ENCODE peak calls at places on chromosomes 7 and 10, in seven cellular contexts. T is PC-3, X is endodermal cell, V is GM12878, M is body of pancreas, C is fibroblast of lung, Z is OCI-LY7. Y is an unnamed sample. For H3K4me1, the result is how much of the 10 kb centered on the place peaks cover.

GRCh38 chr7:139726485-139726869 is 51.3 kb downstream of the HIPK2 start:
- DNase-seq in T (no peak), V (no peak), M (no peak), X (no peak), Z (no peak), C (peak), Y (no peak)

GRCh38 chr10:122849090-122849489 is 3.4 kb upstream of the CUZD1 start:
- DNase-seq in V (no peak), Z (no peak), C (no peak), M (peak), T (no peak), X (no peak), Y (no peak)

GRCh38 chr7:31553636-31554035 is 39.7 kb downstream of the ITPRID1 start:
- DNase-seq in X (no peak), Z (no peak), M (no peak), C (no peak), V (no peak), T (peak), Y (no peak)

GRCh38 chr7:22120391-22121053 is 174.8 kb upstream of the CDCA7L start:
- DNase-seq in V (no peak), Z (no peak), X (no peak), M (no peak), T (no peak), C (no peak), Y (no peak)

GRCh38 chr7:28830831-28831230 is 127.3 kb downstream of the TRIL start:
- DNase-seq in C (no peak), V (no peak), Z (no peak), M (no peak), X (no peak), T (no peak), Y (no peak)

GRCh38 chr7:34596887-34597286 is 61.1 kb upstream of the NPSR1 start:
- DNase-seq in Z (no peak), X (peak), C (no peak), M (no peak), T (peak), V (no peak), Y (no peak)

GRCh38 chr7:33101916-33102315 is 7.3 kb downstream of the RP9 start:
- DNase-seq in Z (no peak), M (no peak), T (no peak), X (no peak), C (peak), V (no peak), Y (no peak)

GRCh38 chr10:124691448-124692435 is 52.4 kb downstream of the FAM53B start:
- DNase-seq in T (no peak), V (no peak), Z (no peak), M (no peak), X (no peak), C (no peak), Y (peak)

GRCh38 chr7:36309301-36309700 is 80.4 kb upstream of the ANLN start:
- DNase-seq in Z (no peak), T (no peak), C (no peak), V (no peak), M (no peak), X (peak), Y (no peak)

GRCh38 chr10:37948210-37948609 is 28.2 kb downstream of the ZNF25 start:
- DNase-seq in T (peak), M (no peak), V (no peak), X (no peak), Z (no peak), C (no peak), Y (no peak)

GRCh38 chr7:43888983-43889945 is 17.1 kb downstream of the URGCP start:
- DNase-seq in T (no peak), C (peak), V (no peak), Z (no peak), X (no peak), M (no peak), Y (no peak)

GRCh38 chr10:120950103-120950561 is 99.0 kb downstream of the WDR11 start:
- DNase-seq in M (no peak), V (no peak), T (no peak), X (peak), Z (no peak), C (peak), Y (no peak)

GRCh38 chr10:118047363-118047719 is 600 bp upstream of the RAB11FIP2 start:
- DNase-seq in Z (no peak), C (no peak), V (no peak), M (peak), T (no peak), X (no peak), Y (no peak)

GRCh38 chr7:32518534-32519140 is 23.3 kb downstream of the AVL9 start:
- DNase-seq in X (no peak), Z (peak), T (peak), V (no peak), M (no peak), C (peak), Y (no peak)

GRCh38 chr10:68318331-68319059 is 13.4 kb upstream of the HNRNPH3 start:
- DNase-seq in C (no peak), Z (no peak), V (no peak), X (no peak), T (no peak), M (no peak), Y (no peak)

GRCh38 chr10:31318382-31318853 is 598 bp upstream of the ZEB1 start:
- DNase-seq in X (no peak), C (peak), Z (peak), V (peak), M (peak), T (peak), Y (peak)

GRCh38 chr10:49499305-49499851 is 39.5 kb downstream of the ERCC6 start:
- DNase-seq in Z (no peak), V (no peak), T (no peak), X (no peak), C (no peak), M (no peak), Y (no peak)

GRCh38 chr10:91843083-91843482 is 44.9 kb downstream of the TNKS2 start:
- DNase-seq in M (no peak), T (no peak), Z (no peak), X (no peak), C (no peak), V (no peak), Y (no peak)

GRCh38 chr10:71513896-71514295 is 117.2 kb downstream of the CDH23 start:
- DNase-seq in M (no peak), V (no peak), C (no peak), T (no peak), X (no peak), Z (no peak), Y (no peak)

GRCh38 chr10:116270691-116271592 is 2.1 kb downstream of the GFRA1 start:
- DNase-seq in T (no peak), C (no peak), V (no peak), M (peak), Z (no peak), X (peak), Y (no peak)

GRCh38 chr7:43647314-43647691 is 64.4 kb downstream of the STK17A start:
- DNase-seq in M (no peak), C (peak), Z (no peak), V (no peak), T (no peak), X (peak), Y (no peak)

GRCh38 chr10:101875068-101875688 is 31.6 kb upstream of the KCNIP2 start:
- DNase-seq in V (no peak), M (no peak), Z (no peak), X (no peak), C (no peak), T (no peak), Y (no peak)

GRCh38 chr7:23981758-23982157 is 271.7 kb downstream of the STK31 start:
- DNase-seq in C (no peak), X (no peak), Z (no peak), M (no peak), V (no peak), T (no peak), Y (no peak)

GRCh38 chr10:84845628-84846261 is 517.4 kb downstream of the CCSER2 start:
- DNase-seq in Z (peak), M (peak), C (no peak), T (peak), X (peak), V (no peak), Y (no peak)

GRCh38 chr7:70812511-70812910 is 319.4 kb upstream of the GALNT17 start:
- DNase-seq in M (no peak), V (no peak), X (no peak), Z (peak), C (no peak), T (no peak), Y (no peak)

GRCh38 chr10:89702121-89702480 is 711 bp downstream of the KIF20B start:
- DNase-seq in T (peak), X (peak), V (peak), M (no peak), C (peak), Z (peak), Y (no peak)

GRCh38 chr10:131175891-131176290 is 135.6 kb downstream of the TCERG1L start:
- DNase-seq in X (no peak), C (no peak), Z (no peak), T (no peak), V (no peak), M (no peak), Y (no peak)

GRCh38 chr10:131172433-131172832 is 139.1 kb downstream of the TCERG1L start:
- DNase-seq in T (no peak), V (no peak), C (no peak), X (no peak), M (no peak), Z (no peak), Y (no peak)

GRCh38 chr10:131174651-131175540 is 136.6 kb downstream of the TCERG1L start:
- DNase-seq in V (no peak), X (peak), M (no peak), C (no peak), Z (no peak), T (no peak), Y (no peak)

GRCh38 chr10:131173484-131174210 is 137.9 kb downstream of the TCERG1L start:
- DNase-seq in M (no peak), Z (no peak), V (no peak), X (no peak), T (no peak), C (no peak), Y (no peak)

GRCh38 chr10:131174211-131174565 is 137.3 kb downstream of the TCERG1L start:
- DNase-seq in M (no peak), T (no peak), V (no peak), X (peak), Z (no peak), C (no peak), Y (no peak)
- H3K27ac ChIP-seq in M (no peak), T (no peak), V (no peak), X (no peak), Z (no peak), C (no peak), Y (no peak)

GRCh38 chr7:82183633-82184032 is 259.9 kb downstream of the CACNA2D1 start:
- DNase-seq in M (no peak), T (peak), X (no peak), Z (no peak), V (no peak), C (peak), Y (no peak)

GRCh38 chr7:82188636-82189035 is 254.9 kb downstream of the CACNA2D1 start:
- DNase-seq in T (no peak), C (no peak), V (no peak), X (no peak), M (no peak), Z (no peak), Y (no peak)

DNA sequence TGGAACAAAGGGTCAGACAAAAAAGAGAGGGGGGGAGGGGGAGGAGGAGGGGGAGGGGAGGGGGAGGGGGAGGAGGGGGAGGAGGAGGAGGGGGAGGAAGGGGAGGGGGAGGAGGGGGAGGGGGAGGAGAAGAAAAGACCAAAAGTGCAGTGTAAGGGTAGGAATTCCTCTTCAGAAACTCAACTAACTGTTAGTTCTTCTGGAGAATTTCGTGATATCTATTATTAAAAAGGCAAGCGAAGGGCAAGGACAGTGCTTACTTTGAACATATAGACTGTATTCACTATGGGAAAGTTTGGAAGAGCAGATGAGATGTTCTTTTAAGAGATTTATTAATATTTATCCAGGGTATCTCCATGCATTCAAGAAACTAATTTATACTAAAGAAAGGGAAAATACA is 258.1 kb downstream of the CACNA2D1 start:
- DNase-seq in Z (no peak), V (no peak), T (no peak), C (no peak), X (no peak), M (no peak), Y (no peak)
- H3K4me3 ChIP-seq in Z (no peak), V (no peak), T (no peak), C (no peak), X (no peak), M (no peak), Y (no peak)

DNA sequence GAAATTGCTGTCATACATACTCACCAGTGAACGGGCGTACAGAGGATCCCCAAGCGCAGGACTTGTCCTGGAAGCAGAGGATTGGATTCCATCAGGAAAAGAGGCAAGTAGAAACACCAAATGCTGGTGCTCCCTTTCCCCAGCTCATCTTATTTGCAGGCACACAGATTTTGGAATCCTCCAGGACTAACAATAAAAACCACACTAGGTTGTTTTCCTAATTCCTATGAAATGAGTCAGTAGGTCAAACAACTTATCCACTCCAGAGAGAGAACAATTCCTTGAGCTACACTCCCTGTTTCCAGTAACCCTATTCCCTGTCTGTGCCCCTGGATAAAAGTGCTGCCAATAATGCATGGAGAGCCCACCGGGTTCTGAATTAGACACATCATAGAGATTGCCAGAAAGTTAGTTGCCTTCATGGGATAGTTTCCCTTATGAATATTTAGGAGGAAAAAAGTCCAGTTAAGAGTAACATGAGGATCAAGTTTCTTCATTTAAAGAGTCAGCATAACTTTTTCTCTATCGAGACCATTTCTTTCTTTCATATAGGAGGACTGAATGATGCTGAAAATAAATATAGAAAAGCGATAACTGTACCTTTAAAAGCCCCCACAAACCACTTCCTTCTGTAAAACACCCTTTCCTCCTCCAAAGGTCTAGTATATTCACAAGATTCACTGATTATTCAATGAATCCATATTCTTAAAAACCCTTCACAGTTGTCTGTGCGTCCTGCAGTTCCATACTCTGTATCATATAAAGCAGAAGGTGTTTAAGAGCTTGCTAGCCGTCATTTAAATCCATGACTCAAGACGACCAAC is 178.3 kb upstream of the KLF14 start:
- DNase-seq in Z (peak), V (no peak), T (peak), C (peak), M (no peak), X (no peak), Y (no peak)
- H3K4me1 ChIP-seq in Z (under half), V (under half), T (half or more), C (under half), M (under half), X (under half), Y (half or more)

GRCh38 chr7:123548406-123548805 is 9.2 kb downstream of the NDUFA5 start:
- DNase-seq in V (no peak), Z (no peak), X (no peak), M (no peak), C (no peak), T (no peak), Y (no peak)
- H3K27ac ChIP-seq in V (no peak), Z (no peak), X (no peak), M (no peak), C (no peak), T (no peak), Y (no peak)

GRCh38 chr7:149194799-149195179 is 557 bp upstream of the ZNF282 start:
- DNase-seq in M (no peak), V (no peak), C (no peak), Z (no peak), T (no peak), X (no peak), Y (no peak)
- H3K4me3 ChIP-seq in M (no peak), V (peak), C (peak), Z (peak), T (peak), X (peak), Y (peak)

DNA sequence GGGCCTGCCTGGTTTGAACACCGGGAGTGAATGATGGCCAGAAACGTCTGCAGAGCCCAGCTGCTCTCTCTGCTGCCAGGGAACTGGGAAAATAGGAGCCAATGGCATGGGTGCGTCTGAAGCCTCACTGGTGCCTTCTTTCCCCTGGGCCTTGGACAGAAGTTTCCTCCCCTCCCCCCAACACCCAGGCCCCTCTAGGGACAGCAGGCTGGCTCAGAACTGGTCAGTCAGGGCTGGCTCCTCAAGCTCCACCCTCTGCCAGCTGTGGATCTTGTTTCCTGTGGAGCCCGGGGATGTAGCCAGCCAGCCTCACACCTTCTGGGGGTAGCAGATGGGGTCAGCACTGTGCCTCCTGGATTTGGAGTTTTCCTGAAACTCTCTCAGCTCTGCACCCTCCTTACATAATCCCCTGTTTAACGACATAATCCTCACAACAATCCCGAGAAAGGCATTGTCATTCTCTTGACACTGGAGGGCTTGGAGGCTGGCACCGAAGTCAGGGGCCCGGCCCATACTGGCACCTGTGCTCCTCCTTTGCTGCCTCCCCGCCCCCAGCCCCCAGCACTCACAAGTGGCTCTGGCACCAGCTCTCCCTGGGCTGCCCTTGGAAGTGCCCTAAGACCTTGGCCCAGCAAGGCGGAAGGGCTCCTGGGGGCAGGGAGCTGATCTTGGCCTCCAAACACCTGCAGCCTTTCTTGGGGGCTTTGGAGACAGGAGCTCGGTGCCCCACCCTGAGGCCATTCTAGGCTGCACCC is 5.7 kb downstream of the LDB3 start:
- DNase-seq in M (no peak), V (no peak), Z (no peak), C (no peak), T (no peak), X (peak), Y (no peak)
- H3K4me1 ChIP-seq in M (under half), V (under half), Z (under half), C (under half), T (under half), X (under half), Y (under half)

DNA sequence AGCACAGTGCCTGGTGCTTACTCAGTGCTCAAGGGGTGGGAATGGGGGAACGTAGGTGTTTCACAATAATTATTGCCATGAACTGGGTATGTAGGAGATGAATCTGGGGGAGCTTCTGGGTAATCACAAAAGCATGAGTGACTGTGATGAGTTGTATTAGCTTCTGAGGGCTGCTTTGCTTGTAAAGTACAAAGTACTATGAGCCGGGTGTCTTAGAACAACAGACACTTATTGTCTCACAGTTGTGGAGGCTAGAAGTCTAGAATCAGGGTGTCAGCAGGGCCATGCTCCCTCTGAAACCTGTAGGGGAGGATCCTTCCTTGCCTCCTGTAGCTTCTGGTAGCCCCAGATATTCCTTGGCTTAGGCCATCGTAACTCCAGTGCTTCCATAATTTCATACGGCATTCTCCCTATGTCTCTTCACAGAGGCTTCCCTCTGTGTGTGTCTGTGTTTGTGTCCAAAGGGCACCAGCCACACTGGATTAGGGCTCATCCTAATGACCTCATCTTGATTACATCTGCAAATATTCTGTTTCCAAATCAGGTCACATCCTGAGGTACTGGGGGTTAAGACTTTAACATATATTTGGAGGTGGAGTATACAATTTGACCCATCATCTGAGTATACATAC is 84.8 kb upstream of the AGBL3 start:
- DNase-seq in T (no peak), V (no peak), X (no peak), M (no peak), Z (no peak), C (no peak), Y (no peak)
- H3K27ac ChIP-seq in T (no peak), V (no peak), X (no peak), M (no peak), Z (no peak), C (no peak), Y (no peak)

DNA sequence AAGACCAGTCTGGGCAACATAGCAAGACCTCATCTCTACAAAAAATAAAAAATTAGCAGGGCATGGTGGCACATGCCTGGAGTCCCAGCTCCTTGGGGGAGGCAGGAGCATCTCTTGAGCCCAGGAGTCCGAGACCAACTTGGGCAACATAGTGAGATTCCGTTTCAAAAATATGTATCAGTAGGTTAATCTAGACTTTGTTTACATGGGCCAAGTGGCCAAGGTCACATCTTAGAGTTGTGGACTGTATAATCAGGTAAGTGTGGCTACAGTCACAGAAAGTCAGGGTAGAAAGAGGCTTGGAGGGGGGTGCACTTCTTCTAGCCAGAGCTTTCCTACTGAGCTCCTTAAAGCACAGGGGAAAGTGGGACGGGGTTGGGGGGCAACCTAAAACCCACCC is 174.4 kb downstream of the CUX1 start:
- DNase-seq in T (no peak), V (no peak), C (no peak), Z (no peak), X (no peak), M (no peak), Y (no peak)
- H3K4me3 ChIP-seq in T (no peak), V (peak), C (no peak), Z (peak), X (no peak), M (no peak), Y (no peak)

GRCh38 chr7:4995429-4995969 is 36.5 kb upstream of the MMD2 start:
- DNase-seq in X (no peak), V (no peak), M (no peak), Z (no peak), C (no peak), T (no peak), Y (no peak)
- H3K4me1 ChIP-seq in X (under half), V (under half), M (under half), Z (under half), C (under half), T (under half), Y (under half)

Y was measured in CD8-positive, alpha-beta memory T cell.